ENCODE peak calls at places on chromosomes 11 and 22, in ten cellular contexts. S, Y, G, C, O, A, L, J, I and H are unnamed samples.

GRCh38 chr11:26088391-26088790 is 243.5 kb upstream of the ANO3 start:
- DNase-seq in S (no peak), Y (peak; percentile 28), G (no peak), C (no peak), O (no peak), A (no peak), L (no peak), J (no peak), I (no peak), H (no peak)

GRCh38 chr11:88420165-88420781 is 82.7 kb upstream of the CTSC start:
- DNase-seq in S (no peak), Y (peak; percentile 89), G (no peak), C (no peak), O (no peak), A (no peak), L (no peak), J (peak; percentile 79), I (no peak), H (peak; percentile 95)

GRCh38 chr11:123212406-123212805 is 17.4 kb upstream of the CLMP start:
- DNase-seq in S (no peak), Y (no peak), G (no peak), C (no peak), O (no peak), A (no peak), L (no peak), J (peak; percentile 70), I (no peak), H (no peak)

GRCh38 chr11:84564180-84564866 is 1062.8 kb downstream of the DLG2 start:
- DNase-seq in S (peak; percentile 84), Y (peak; percentile 68), G (no peak), C (no peak), O (peak; percentile 16), A (peak; percentile 28), L (peak; percentile 14), J (peak; percentile 16), I (no peak), H (peak; percentile 59)

GRCh38 chr11:86182976-86183584 is 61.5 kb upstream of the EED start:
- DNase-seq in S (peak; percentile 84), Y (no peak), G (no peak), C (no peak), O (no peak), A (peak; percentile 73), L (peak; percentile 50), J (peak; percentile 36), I (no peak), H (peak; percentile 65)

GRCh38 chr11:107017433-107018227 is 646 bp downstream of the GUCY1A2 start:
- DNase-seq in S (peak; percentile 13), Y (peak; percentile 62), G (peak; percentile 33), C (peak; percentile 67), O (peak; percentile 71), A (peak; percentile 14), L (no peak), J (peak; percentile 6), I (no peak), H (peak; percentile 50)

GRCh38 chr11:120306519-120307242 is 18.4 kb upstream of the TLCD5 start:
- DNase-seq in S (peak; percentile 71), Y (peak; percentile 84), G (peak; percentile 70), C (no peak), O (no peak), A (no peak), L (no peak), J (peak; percentile 8), I (no peak), H (peak; percentile 4)

GRCh38 chr11:65615950-65616574 is 486 bp downstream of the PCNX3 start:
- DNase-seq in S (peak; percentile 3), Y (no peak), G (no peak), C (no peak), O (peak; percentile 80), A (peak; percentile 65), L (peak; percentile 51), J (no peak), I (no peak), H (peak; percentile 16)

GRCh38 chr11:93906486-93906885 is 56.1 kb upstream of the VSTM5 start:
- DNase-seq in S (no peak), Y (no peak), G (no peak), C (no peak), O (no peak), A (no peak), L (no peak), J (no peak), I (no peak), H (peak; percentile 29)

GRCh38 chr22:32380991-32381390 is 23.3 kb downstream of the RFPL3 start:
- DNase-seq in S (no peak), Y (no peak), G (no peak), C (no peak), O (no peak), A (no peak), L (no peak), J (no peak), I (no peak), H (no peak)

GRCh38 chr22:31084811-31085492 is 3.8 kb downstream of the SMTN start:
- DNase-seq in S (no peak), Y (peak; percentile 84), G (peak; percentile 55), C (peak; percentile 82), O (peak; percentile 97), A (peak; percentile 91), L (peak; percentile 89), J (peak; percentile 63), I (peak; percentile 78), H (peak; percentile 36)

GRCh38 chr22:48254311-48254873 is 1491.9 kb downstream of the TBC1D22A start:
- DNase-seq in S (no peak), Y (no peak), G (no peak), C (no peak), O (no peak), A (no peak), L (no peak), J (no peak), I (no peak), H (no peak)

GRCh38 chr11:102762414-102762813 is 18.0 kb downstream of the MMP10 start:
- DNase-seq in S (peak; percentile 91), Y (no peak), G (no peak), C (no peak), O (no peak), A (no peak), L (no peak), J (no peak), I (no peak), H (no peak)

GRCh38 chr11:105553015-105553414 is 56.9 kb upstream of the GRIA4 start:
- DNase-seq in S (no peak), Y (peak; percentile 9), G (no peak), C (no peak), O (no peak), A (no peak), L (no peak), J (no peak), I (no peak), H (peak; percentile 45)

GRCh38 chr11:60985991-60986915 is 14.8 kb downstream of the CD6 start:
- DNase-seq in S (peak; percentile 9), Y (peak; percentile 33), G (no peak), C (no peak), O (no peak), A (peak; percentile 85), L (peak; percentile 94), J (peak; percentile 83), I (peak; percentile 92), H (peak; percentile 3)

GRCh38 chr11:70660059-70660888 is 261.9 kb downstream of the CTTN start:
- DNase-seq in S (no peak), Y (no peak), G (no peak), C (no peak), O (no peak), A (no peak), L (no peak), J (peak; percentile 93), I (no peak), H (no peak)

GRCh38 chr11:13242564-13242963 is 35.0 kb upstream of the BMAL1 start:
- DNase-seq in S (no peak), Y (no peak), G (no peak), C (no peak), O (no peak), A (no peak), L (no peak), J (no peak), I (no peak), H (no peak)

GRCh38 chr22:37377927-37378326 is 49.4 kb downstream of the ELFN2 start:
- DNase-seq in S (no peak), Y (no peak), G (no peak), C (no peak), O (no peak), A (no peak), L (no peak), J (no peak), I (no peak), H (no peak)

GRCh38 chr11:64305691-64306562 is 603 bp downstream of the ESRRA start:
- DNase-seq in S (peak; percentile 35), Y (peak; percentile 36), G (no peak), C (peak; percentile 46), O (no peak), A (peak; percentile 77), L (peak; percentile 80), J (peak; percentile 82), I (peak; percentile 51), H (peak; percentile 79)

GRCh38 chr11:32918427-32918826 is 25.8 kb downstream of the QSER1 start:
- DNase-seq in S (no peak), Y (no peak), G (no peak), C (no peak), O (no peak), A (no peak), L (no peak), J (no peak), I (no peak), H (peak; percentile 43)

GRCh38 chr11:46435679-46436078 is 44.1 kb upstream of the CHRM4 start:
- DNase-seq in S (no peak), Y (no peak), G (no peak), C (no peak), O (no peak), A (no peak), L (no peak), J (no peak), I (no peak), H (no peak)

GRCh38 chr11:107043242-107043991 is 25.1 kb upstream of the GUCY1A2 start:
- DNase-seq in S (peak; percentile 97), Y (peak; percentile 94), G (peak; percentile 81), C (no peak), O (peak; percentile 42), A (no peak), L (no peak), J (peak; percentile 93), I (no peak), H (peak; percentile 39)